ENCODE peak calls at places on chromosomes 6 and 20, in ten cellular contexts. F is cardiac muscle cell; Q is BJ; V is body of pancreas; Z is HL-60; I is CD8-positive, alpha-beta T cell; E is PC-3; L is Caco-2; S is naive thymus-derived CD4-positive, alpha-beta T cell; B is AG04449. X is an unnamed sample.

GRCh38 chr6:14095444-14095843 is 22.1 kb upstream of the CD83 start:
- DNase-seq in B (no peak), L (no peak), I (no peak), Z (no peak), F (no peak), S (no peak), V (no peak), Q (no peak), E (no peak), X (no peak)

GRCh38 chr6:30954631-30955366 is 14.0 kb downstream of the MUCL3 start:
- DNase-seq in Q (no peak), V (no peak), B (no peak), Z (no peak), E (no peak), F (no peak), I (no peak), L (no peak), S (no peak), X (no peak)

GRCh38 chr20:63322146-63322922 is 29.3 kb downstream of the COL20A1 start:
- DNase-seq in L (no peak), F (no peak), E (no peak), I (no peak), B (no peak), Q (no peak), V (no peak), Z (no peak), S (no peak), X (no peak)

GRCh38 chr6:71510057-71510713 is 221.6 kb downstream of the OGFRL1 start:
- DNase-seq in Q (peak), L (peak), V (peak), S (no peak), Z (no peak), F (peak), E (peak), I (no peak), B (no peak), X (peak)

GRCh38 chr20:54389872-54390271 is 85.5 kb upstream of the DOK5 start:
- DNase-seq in S (no peak), L (no peak), V (no peak), Q (no peak), B (no peak), I (no peak), Z (no peak), F (peak), E (no peak), X (no peak)

GRCh38 chr6:17413313-17413750 is 19.9 kb downstream of the CAP2 start:
- DNase-seq in B (peak), E (peak), Z (no peak), V (no peak), F (peak), S (no peak), Q (no peak), L (no peak), I (no peak), X (no peak)

GRCh38 chr6:26232950-26233607 is 131.9 kb upstream of the BTN3A2 start:
- DNase-seq in Q (no peak), I (no peak), V (no peak), B (no peak), F (peak), Z (no peak), E (peak), L (peak), S (no peak), X (no peak)

GRCh38 chr20:36629719-36630340 is 16.2 kb downstream of the SLA2 start:
- DNase-seq in V (no peak), F (peak), L (no peak), B (no peak), Z (no peak), E (no peak), I (peak), S (peak), Q (no peak), X (no peak)

GRCh38 chr20:12623870-12624269 is 384.9 kb upstream of the SPTLC3 start:
- DNase-seq in V (no peak), I (no peak), E (no peak), B (no peak), L (no peak), S (no peak), F (no peak), Z (no peak), Q (no peak), X (no peak)

GRCh38 chr6:166361080-166361429 is 18.7 kb upstream of the SFT2D1 start:
- DNase-seq in Z (peak), B (no peak), E (peak), F (peak), L (peak), Q (no peak), I (no peak), V (peak), S (no peak), X (peak)

GRCh38 chr6:14711056-14711703 is 534.7 kb upstream of the JARID2 start:
- DNase-seq in L (no peak), E (peak), V (peak), Z (peak), I (no peak), S (peak), B (no peak), F (peak), Q (peak), X (peak)

GRCh38 chr6:112429226-112429625 is 82.1 kb downstream of the RFPL4B start:
- DNase-seq in Z (no peak), L (peak), E (no peak), V (peak), B (no peak), F (peak), I (no peak), Q (no peak), S (no peak), X (no peak)

GRCh38 chr6:130293800-130294199 is 71.0 kb upstream of the SAMD3 start:
- DNase-seq in S (no peak), E (peak), B (peak), V (peak), Q (no peak), I (no peak), L (peak), F (peak), Z (no peak), X (peak)

GRCh38 chr6:168035098-168035660 is 37.7 kb downstream of the KIF25 start:
- DNase-seq in Z (no peak), L (peak), S (no peak), Q (no peak), F (peak), B (no peak), E (peak), V (peak), I (no peak), X (peak)

GRCh38 chr6:108738684-108739406 is 109.4 kb upstream of the ARMC2 start:
- DNase-seq in S (no peak), F (no peak), V (no peak), L (no peak), I (no peak), Q (no peak), B (no peak), E (peak), Z (no peak), X (no peak)

GRCh38 chr6:134585529-134585873 is 267.6 kb upstream of the SGK1 start:
- DNase-seq in L (no peak), S (no peak), B (no peak), F (no peak), I (no peak), E (no peak), Q (no peak), V (no peak), Z (no peak), X (no peak)

GRCh38 chr20:55540013-55540412 is 465.3 kb downstream of the CBLN4 start:
- DNase-seq in L (no peak), Z (no peak), S (no peak), B (no peak), E (peak), Q (no peak), V (no peak), I (no peak), F (no peak), X (no peak)
- H3K4me3 ChIP-seq in L (no peak), Z (no peak), S (no peak), B (no peak), E (no peak), Q (no peak), V (no peak), I (no peak), F (no peak), X (no peak)

DNA sequence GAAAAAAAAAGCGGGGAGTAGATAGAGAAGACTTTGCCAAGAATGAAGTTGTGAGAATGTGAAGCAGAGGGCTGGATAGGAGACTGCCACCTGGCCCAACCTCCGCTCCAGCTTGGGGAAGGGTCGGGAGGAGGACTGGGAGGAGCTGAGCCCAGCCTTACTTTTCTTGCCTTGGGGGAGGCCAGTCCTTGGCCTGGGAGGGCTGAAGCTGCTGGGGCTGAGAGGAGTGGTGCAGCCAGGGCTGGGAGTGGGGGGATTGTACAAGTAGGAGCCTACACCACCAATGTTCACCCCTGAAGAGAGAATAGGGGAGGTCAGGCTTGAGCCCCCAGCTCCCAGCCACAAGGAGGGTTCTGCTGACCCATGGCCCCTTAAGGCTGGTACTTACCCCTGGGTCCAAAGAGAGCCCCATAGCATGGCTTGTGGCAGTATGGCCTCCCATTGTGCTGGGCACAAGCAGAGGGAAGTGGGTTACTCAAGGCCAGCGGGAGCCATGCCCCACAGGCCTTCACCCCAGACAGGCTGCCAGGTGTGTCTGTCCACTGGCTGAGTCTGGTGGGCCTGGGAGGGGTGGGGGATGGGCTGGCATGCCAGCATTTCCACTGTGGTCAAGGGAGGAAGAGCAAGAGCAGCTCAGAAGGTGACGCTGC is 1.1 kb downstream of the CRIP3 start:
- DNase-seq in L (no peak), E (no peak), B (no peak), I (no peak), Z (no peak), F (no peak), Q (no peak), V (no peak), S (no peak), X (no peak)
- H3K4me3 ChIP-seq in L (no peak), E (no peak), B (no peak), I (no peak), Z (no peak), F (no peak), Q (no peak), V (no peak), S (no peak), X (no peak)

GRCh38 chr6:10446548-10446947 is 31.7 kb upstream of the TFAP2A start:
- DNase-seq in S (no peak), Q (no peak), B (no peak), F (no peak), I (no peak), L (no peak), E (no peak), Z (no peak), V (no peak), X (no peak)
- H3K4me3 ChIP-seq in S (no peak), Q (no peak), B (no peak), F (no peak), I (no peak), L (no peak), E (no peak), Z (no peak), V (no peak), X (no peak)

GRCh38 chr6:113858067-113858604 is 991 bp downstream of the MARCKS start:
- DNase-seq in Z (no peak), E (peak), L (peak), Q (no peak), I (no peak), S (no peak), F (peak), V (peak), B (no peak), X (no peak)

GRCh38 chr6:113859349-113860164 is 2.4 kb downstream of the MARCKS start:
- DNase-seq in Q (no peak), B (no peak), V (peak), S (no peak), L (peak), E (peak), I (no peak), F (peak), Z (no peak), X (no peak)

GRCh38 chr6:113858605-113859348 is 1.6 kb downstream of the MARCKS start:
- DNase-seq in S (peak), E (peak), L (peak), F (peak), Q (no peak), B (no peak), Z (no peak), I (peak), V (peak), X (peak)

GRCh38 chr6:113860165-113860955 is 3.2 kb downstream of the MARCKS start:
- DNase-seq in I (no peak), Q (no peak), B (no peak), S (no peak), V (peak), F (peak), Z (no peak), L (no peak), E (peak), X (no peak)

DNA sequence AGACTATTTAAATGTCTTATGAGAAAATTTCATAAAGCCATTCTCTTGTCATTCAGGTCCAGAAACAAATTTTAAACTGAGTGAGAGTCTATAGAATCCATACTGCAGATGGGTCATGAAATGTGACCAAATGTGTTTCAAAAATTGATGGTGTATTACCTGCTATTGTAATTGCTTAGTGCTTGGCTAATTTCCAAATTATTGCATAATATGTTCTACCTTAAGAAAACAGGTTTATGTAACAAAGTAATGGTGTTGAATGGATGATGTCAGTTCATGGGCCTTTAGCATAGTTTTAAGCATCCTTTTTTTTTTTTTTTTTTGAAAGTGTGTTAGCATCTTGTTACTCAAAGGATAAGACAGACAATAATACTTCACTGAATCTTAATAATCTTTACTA is 5.0 kb downstream of the MARCKS start:
- DNase-seq in E (peak), Z (no peak), B (no peak), I (no peak), Q (no peak), L (no peak), S (no peak), F (no peak), V (no peak), X (no peak)
- H3K4me3 ChIP-seq in E (no peak), Z (no peak), B (peak), I (no peak), Q (peak), L (no peak), S (no peak), F (peak), V (no peak), X (no peak)